ENCODE peak calls at places on chromosomes 1 and 21, in seven cellular contexts. D, N, W, Q, Y, A and F are unnamed samples.

GRCh38 chr1:32592953-32593352 is 53.7 kb downstream of the ZBTB8A start:
- ATAC-seq in Y (no peak), W (no peak), Q (no peak), N (no peak), A (no peak), D (no peak), F (no peak)

GRCh38 chr1:169867012-169867679 is 26.6 kb downstream of the SCYL3 start:
- ATAC-seq in W (no peak), Q (no peak), D (no peak), A (no peak), N (no peak), Y (no peak), F (no peak)

GRCh38 chr1:1041092-1041503 is 21.2 kb downstream of the AGRN start:
- ATAC-seq in D (peak; percentile 6), A (no peak), W (no peak), Q (no peak), Y (no peak), N (peak; percentile 1), F (peak; percentile 9)

GRCh38 chr1:39576016-39576657 is 453 bp downstream of the PABPC4 start:
- ATAC-seq in D (peak; percentile 16), Q (no peak), N (peak; percentile 48), Y (peak; percentile 26), W (peak; percentile 5), A (peak; percentile 60), F (peak; percentile 56)

GRCh38 chr1:14913475-14914155 is 239.9 kb upstream of the TMEM51 start:
- ATAC-seq in A (no peak), W (peak; percentile 61), N (no peak), D (no peak), Y (no peak), Q (peak; percentile 11), F (no peak)

GRCh38 chr1:9413877-9414213 is 121.2 kb downstream of the SPSB1 start:
- ATAC-seq in W (peak; percentile 21), A (peak; percentile 21), Q (peak; percentile 56), D (no peak), Y (peak; percentile 50), N (no peak), F (peak; percentile 80)

GRCh38 chr1:111851552-111851951 is 95.9 kb downstream of the DDX20 start:
- ATAC-seq in Q (no peak), A (no peak), N (no peak), D (no peak), W (no peak), Y (no peak), F (no peak)

GRCh38 chr21:42746240-42746592 is 92.8 kb downstream of the PDE9A start:
- ATAC-seq in W (no peak), Q (no peak), A (no peak), D (peak; percentile 4), Y (no peak), N (no peak), F (no peak)

GRCh38 chr1:33667386-33668282 is 195.2 kb downstream of the ZSCAN20 start:
- ATAC-seq in Y (no peak), Q (no peak), A (no peak), W (peak; percentile 35), N (no peak), D (no peak), F (no peak)

GRCh38 chr21:25970254-25970930 is 200.2 kb downstream of the APP start:
- ATAC-seq in Q (no peak), Y (no peak), W (no peak), N (no peak), D (no peak), A (no peak), F (no peak)

GRCh38 chr1:33410091-33410701 is 20.7 kb downstream of the PHC2 start:
- ATAC-seq in N (peak; percentile 18), Q (no peak), Y (no peak), D (no peak), A (no peak), W (no peak), F (peak; percentile 13)

GRCh38 chr1:119001181-119002018 is 13.3 kb upstream of the TBX15 start:
- ATAC-seq in D (no peak), A (peak; percentile 27), Y (no peak), Q (no peak), N (peak; percentile 54), W (no peak), F (peak; percentile 24)

GRCh38 chr1:16119926-16120325 is 35.9 kb downstream of the EPHA2 start:
- ATAC-seq in Q (no peak), W (peak; percentile 38), Y (no peak), A (no peak), D (no peak), N (no peak), F (no peak)
- H3K27ac ChIP-seq in Q (no peak overlapping the region), W (no peak overlapping the region), Y (peak overlapping the region; percentile 62), A (no peak overlapping the region), D (no peak overlapping the region), N (no peak overlapping the region), F (no peak overlapping the region)

GRCh38 chr1:212696721-212697331 is 2.8 kb downstream of the BATF3 start:
- ATAC-seq in Q (no peak), W (no peak), N (no peak), A (no peak), D (no peak), Y (no peak), F (no peak)
- H3K27ac ChIP-seq in Q (no peak overlapping the region), W (no peak overlapping the region), N (no peak overlapping the region), A (no peak overlapping the region), D (no peak overlapping the region), Y (no peak overlapping the region), F (no peak overlapping the region)

GRCh38 chr21:33808715-33809367 is 106.8 kb downstream of the ATP5PO start:
- ATAC-seq in D (no peak), Y (no peak), W (no peak), A (no peak), N (no peak), Q (no peak), F (no peak)
- H3K27ac ChIP-seq in D (no peak overlapping the region), Y (no peak overlapping the region), W (no peak overlapping the region), A (no peak overlapping the region), N (no peak overlapping the region), Q (no peak overlapping the region), F (no peak overlapping the region)

DNA sequence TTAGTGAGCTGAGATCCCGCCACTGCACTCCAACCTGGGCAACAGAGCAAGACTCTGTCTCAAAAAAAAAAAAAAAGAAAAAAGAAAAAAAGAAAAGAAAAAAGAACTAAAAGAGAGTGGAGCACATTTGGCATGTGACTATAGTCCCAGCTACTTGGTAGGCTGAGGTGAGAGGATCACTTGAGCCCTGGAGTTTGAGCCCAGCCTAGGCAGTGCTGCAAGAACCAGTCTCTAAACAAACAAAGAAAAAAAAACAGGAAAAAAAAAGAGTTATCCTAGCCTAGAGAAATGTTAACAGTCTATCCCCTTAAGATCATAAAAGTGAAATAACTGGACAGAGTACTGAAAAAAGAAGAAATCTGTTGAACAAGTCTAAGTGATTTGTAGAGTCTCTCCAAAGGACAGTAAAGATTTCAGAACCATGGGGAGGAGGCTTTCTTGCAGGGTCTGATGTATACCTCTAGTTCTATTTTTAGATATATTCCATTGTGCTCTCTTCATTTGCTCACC is 4.5 kb upstream of the PRDX1 start:
- ATAC-seq in D (no peak), N (no peak), A (no peak), Q (no peak), W (peak; percentile 62), Y (no peak), F (no peak)
- H3K27ac ChIP-seq in D (no peak overlapping the region), N (no peak overlapping the region), A (no peak overlapping the region), Q (no peak overlapping the region), W (peak overlapping the region; percentile 57), Y (no peak overlapping the region), F (no peak overlapping the region)

GRCh38 chr1:89607156-89607555 is 25.8 kb upstream of the LRRC8C start:
- ATAC-seq in Q (no peak), N (no peak), W (no peak), Y (no peak), A (no peak), D (peak; percentile 41), F (no peak)
- H3K27ac ChIP-seq in Q (no peak overlapping the region), N (no peak overlapping the region), W (no peak overlapping the region), Y (no peak overlapping the region), A (no peak overlapping the region), D (peak overlapping the region; percentile 70), F (no peak overlapping the region)